ENCODE peak calls at places on chromosomes 5 and 9, in eight cellular contexts. K, B, E, U, I, D, G and P are unnamed samples.

GRCh38 chr9:136572003-136572595 is 26.3 kb upstream of the NOTCH1 start:
- DNase-seq in G (no peak), B (peak; percentile 80), K (no peak), D (no peak), U (no peak), E (no peak), I (no peak), P (peak; percentile 58)

GRCh38 chr5:171601266-171601881 is 181.9 kb downstream of the FGF18 start:
- DNase-seq in G (no peak), B (no peak), E (peak; percentile 13), I (peak; percentile 74), D (no peak), K (no peak), U (no peak), P (no peak)

GRCh38 chr9:73180373-73180772 is 28.7 kb downstream of the ANXA1 start:
- DNase-seq in U (no peak), I (no peak), E (no peak), G (no peak), B (peak; percentile 53), K (no peak), D (no peak), P (peak; percentile 86)

GRCh38 chr9:137313326-137313920 is 11.4 kb upstream of the NRARP start:
- DNase-seq in K (peak; percentile 10), I (peak; percentile 86), G (no peak), B (no peak), U (no peak), D (no peak), E (no peak), P (no peak)

GRCh38 chr5:141640051-141640415 is 3.2 kb downstream of the RELL2 start:
- DNase-seq in G (no peak), E (no peak), D (no peak), I (no peak), K (no peak), U (no peak), B (no peak), P (no peak)

GRCh38 chr9:23434654-23435053 is 391.4 kb downstream of the ELAVL2 start:
- DNase-seq in G (no peak), K (no peak), I (no peak), B (no peak), E (no peak), D (no peak), U (no peak), P (no peak)

GRCh38 chr9:14909631-14910177 is 524 bp downstream of the FREM1 start:
- DNase-seq in G (no peak), E (no peak), D (no peak), U (no peak), K (no peak), I (no peak), B (no peak), P (no peak)

GRCh38 chr9:78101247-78101646 is 69.6 kb upstream of the GNAQ start:
- DNase-seq in K (no peak), G (no peak), U (no peak), I (no peak), D (no peak), E (no peak), B (no peak), P (no peak)

GRCh38 chr9:110180713-110181434 is 27.1 kb downstream of the C9orf152 start:
- DNase-seq in I (peak; percentile 91), K (no peak), G (no peak), E (no peak), B (peak; percentile 82), U (peak; percentile 55), D (no peak), P (peak; percentile 90)

GRCh38 chr5:82360043-82360442 is 81.9 kb upstream of the RPS23 start:
- DNase-seq in B (no peak), U (no peak), D (no peak), G (no peak), K (no peak), I (no peak), E (no peak), P (no peak)

GRCh38 chr9:23693374-23693773 is 132.7 kb downstream of the ELAVL2 start:
- DNase-seq in E (no peak), G (no peak), I (no peak), B (no peak), K (no peak), U (no peak), D (no peak), P (no peak)

GRCh38 chr5:81962041-81962440 is 9.8 kb upstream of the ATG10 start:
- DNase-seq in D (no peak), G (no peak), E (no peak), U (no peak), B (no peak), K (no peak), I (no peak), P (no peak)

GRCh38 chr5:35009657-35010056 is 38.1 kb downstream of the AGXT2 start:
- DNase-seq in U (no peak), E (no peak), B (peak; percentile 28), I (no peak), G (no peak), K (no peak), D (no peak), P (peak; percentile 33)

GRCh38 chr5:122426301-122426700 is 114.3 kb downstream of the SNCAIP start:
- DNase-seq in E (no peak), I (no peak), B (no peak), G (no peak), D (no peak), K (no peak), U (no peak), P (no peak)

GRCh38 chr5:149151717-149152116 is 10.4 kb downstream of the ABLIM3 start:
- DNase-seq in I (no peak), E (no peak), D (no peak), U (no peak), G (no peak), B (peak; percentile 54), K (no peak), P (no peak)

GRCh38 chr9:99515087-99515486 is 293.0 kb downstream of the SEC61B start:
- DNase-seq in I (no peak), E (peak; percentile 27), G (no peak), U (no peak), D (no peak), B (no peak), K (no peak), P (no peak)

GRCh38 chr5:130024006-130024405 is 119.7 kb downstream of the CHSY3 start:
- DNase-seq in U (no peak), D (no peak), I (no peak), E (no peak), B (no peak), G (no peak), K (no peak), P (no peak)
- H3K4me3 ChIP-seq in U (no peak overlapping the region), D (no peak overlapping the region), I (no peak overlapping the region), E (no peak overlapping the region), B (no peak overlapping the region), G (no peak overlapping the region), K (no peak overlapping the region), P (no peak overlapping the region)

GRCh38 chr5:116035123-116035522 is 2.9 kb downstream of the ARL14EPL start:
- DNase-seq in I (no peak), E (no peak), K (no peak), U (no peak), B (no peak), D (no peak), G (no peak), P (no peak)

GRCh38 chr5:116037236-116037822 is 5.1 kb downstream of the ARL14EPL start:
- DNase-seq in K (no peak), U (no peak), B (peak; percentile 32), D (no peak), I (no peak), G (no peak), E (peak; percentile 22), P (no peak)

GRCh38 chr5:116032991-116033390 is 719 bp downstream of the ARL14EPL start:
- DNase-seq in G (no peak), I (no peak), D (no peak), B (no peak), U (no peak), E (peak; percentile 25), K (no peak), P (no peak)

GRCh38 chr5:116032094-116032517 is at the start of gene ARL14EPL:
- DNase-seq in I (no peak), U (peak; percentile 15), G (peak; percentile 42), E (peak; percentile 58), K (peak; percentile 31), D (no peak), B (peak; percentile 94), P (peak; percentile 94)
- H3K4me3 ChIP-seq in I (no peak within 1 kb of the TSS), U (no peak within 1 kb of the TSS), G (no peak within 1 kb of the TSS), E (no peak within 1 kb of the TSS), K (no peak within 1 kb of the TSS), D (no peak within 1 kb of the TSS), B (no peak within 1 kb of the TSS), P (no peak within 1 kb of the TSS)

GRCh38 chr5:5146530-5147160 is 6.5 kb downstream of the ADAMTS16 start:
- DNase-seq in G (no peak), U (no peak), B (no peak), E (no peak), I (no peak), D (no peak), K (no peak), P (peak; percentile 83)
- H3K4me3 ChIP-seq in G (no peak overlapping the region), U (no peak overlapping the region), B (no peak overlapping the region), E (no peak overlapping the region), I (no peak overlapping the region), D (no peak overlapping the region), K (no peak overlapping the region), P (peak overlapping the region; percentile 57)

GRCh38 chr5:88872971-88873370 is 10.0 kb downstream of the MEF2C start:
- DNase-seq in D (no peak), I (no peak), G (no peak), B (no peak), K (no peak), U (no peak), E (peak; percentile 63), P (no peak)
- H3K4me3 ChIP-seq in D (no peak overlapping the region), I (no peak overlapping the region), G (no peak overlapping the region), B (no peak overlapping the region), K (no peak overlapping the region), U (no peak overlapping the region), E (peak overlapping the region; percentile 94), P (no peak overlapping the region)

GRCh38 chr9:37908283-37908682 is 4.4 kb upstream of the SLC25A51 start:
- DNase-seq in E (no peak), I (no peak), U (no peak), D (no peak), B (peak; percentile 41), K (no peak), G (no peak), P (no peak)
- H3K4me3 ChIP-seq in E (no peak overlapping the region), I (no peak overlapping the region), U (no peak overlapping the region), D (no peak overlapping the region), B (no peak overlapping the region), K (no peak overlapping the region), G (no peak overlapping the region), P (no peak overlapping the region)

DNA sequence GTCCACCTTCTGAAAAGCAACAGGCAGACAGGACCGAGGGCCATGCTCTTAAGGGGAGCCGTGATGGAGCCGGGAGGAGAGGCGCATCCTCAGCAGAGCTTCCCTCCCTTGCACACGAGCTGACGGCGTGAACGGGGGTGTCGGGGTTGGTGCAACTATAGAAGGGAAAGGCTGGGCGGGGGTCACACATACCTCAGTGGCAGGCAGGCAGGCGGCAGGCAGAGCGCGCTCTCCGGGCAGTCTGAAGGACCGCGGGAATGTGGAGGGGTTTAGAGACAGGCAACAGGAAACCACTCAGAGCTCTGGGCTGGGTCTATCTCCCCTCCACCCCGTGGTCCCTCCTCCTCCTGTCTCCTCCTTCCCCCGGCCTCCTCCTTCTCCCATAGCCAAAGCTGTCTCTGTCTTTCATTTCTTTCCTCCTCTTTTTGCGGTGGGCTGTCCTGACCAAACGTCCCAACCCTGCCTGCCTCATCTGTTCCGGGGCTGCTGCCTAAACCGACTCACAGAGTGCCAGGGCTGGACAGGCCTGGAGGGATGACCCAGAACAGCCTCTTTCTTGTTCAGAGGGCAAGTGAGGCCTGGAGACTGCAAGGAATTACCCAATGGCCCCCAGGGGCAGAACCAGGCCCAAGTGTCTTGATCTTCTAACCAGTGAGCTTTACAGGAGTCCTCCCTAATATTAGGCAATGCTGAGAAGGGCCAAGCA is at the start of gene SPARC:
- DNase-seq in K (peak; percentile 49), D (no peak), B (peak; percentile 95), E (peak; percentile 78), U (peak; percentile 87), G (peak; percentile 84), I (peak; percentile 95), P (peak; percentile 96)
- H3K4me3 ChIP-seq in K (peak within 1 kb of the TSS; percentile 47), D (no peak within 1 kb of the TSS), B (peak within 1 kb of the TSS; percentile 74), E (peak within 1 kb of the TSS; percentile 86), U (peak within 1 kb of the TSS; percentile 50), G (peak within 1 kb of the TSS; percentile 52), I (peak within 1 kb of the TSS; percentile 56), P (peak within 1 kb of the TSS; percentile 100)